ENCODE peak calls at places on chromosomes 3 and 15, in eight cellular contexts. V is HFF-Myc; P is HS-5; T is heart left ventricle; O is stimulated activated CD4-positive, alpha-beta T cell treated with anti-CD3 and anti-CD28 coated beads, Interleukin-4, amount 100 ng/mL, for 1 hour; L is mesendoderm; K is nephron progenitor cell; E is H9. D is an unnamed sample.

GRCh38 chr15:78212008-78212407 is 22.4 kb downstream of the ACSBG1 start:
- DNase-seq in V (no peak), P (no peak), T (no peak), O (no peak), L (no peak), K (no peak), E (no peak), D (no peak)

GRCh38 chr15:40338921-40339620 is 1.7 kb downstream of the CCDC9B start:
- DNase-seq in V (no peak), P (peak; percentile 85), T (peak; percentile 78), O (no peak), L (peak; percentile 73), K (no peak), E (no peak), D (peak; percentile 40)

GRCh38 chr15:91252322-91252721 is 152.3 kb downstream of the SV2B start:
- DNase-seq in V (no peak), P (no peak), T (no peak), O (no peak), L (no peak), K (no peak), E (no peak), D (no peak)

GRCh38 chr3:111829023-111829422 is 30.0 kb upstream of the PHLDB2 start:
- DNase-seq in V (no peak), P (no peak), T (no peak), O (no peak), L (no peak), K (no peak), E (no peak), D (no peak)

GRCh38 chr15:41827290-41827879 is 507 bp upstream of the JMJD7 start:
- DNase-seq in V (no peak), P (no peak), T (no peak), O (peak; percentile 34), L (peak; percentile 30), K (peak; percentile 29), E (peak; percentile 68), D (no peak)

GRCh38 chr3:98343647-98344507 is 9.8 kb upstream of the OR5K4 start:
- DNase-seq in V (peak; percentile 17), P (no peak), T (no peak), O (no peak), L (peak; percentile 91), K (peak; percentile 53), E (peak; percentile 76), D (peak; percentile 73)

GRCh38 chr3:120276767-120277166 is 8.3 kb downstream of the GPR156 start:
- DNase-seq in V (no peak), P (no peak), T (no peak), O (no peak), L (no peak), K (no peak), E (no peak), D (no peak)

GRCh38 chr3:119726909-119727308 is 24.1 kb downstream of the CFAP91 start:
- DNase-seq in V (no peak), P (no peak), T (no peak), O (no peak), L (no peak), K (no peak), E (no peak), D (no peak)

GRCh38 chr3:117628896-117629295 is 919.3 kb downstream of the TUSC7 start:
- DNase-seq in V (peak; percentile 89), P (no peak), T (no peak), O (no peak), L (no peak), K (no peak), E (no peak), D (peak; percentile 4)

GRCh38 chr15:70539912-70540520 is 223.3 kb downstream of the UACA start:
- DNase-seq in V (no peak), P (no peak), T (no peak), O (no peak), L (peak; percentile 40), K (no peak), E (no peak), D (no peak)

GRCh38 chr3:140363801-140364200 is 314.1 kb upstream of the TRIM42 start:
- DNase-seq in V (no peak), P (no peak), T (peak; percentile 42), O (no peak), L (no peak), K (no peak), E (no peak), D (peak; percentile 23)

GRCh38 chr15:66619152-66619903 is 53.5 kb upstream of the LCTL start:
- DNase-seq in V (peak; percentile 29), P (peak; percentile 19), T (peak; percentile 77), O (peak; percentile 39), L (peak; percentile 91), K (peak; percentile 84), E (peak; percentile 87), D (peak; percentile 77)

GRCh38 chr15:45134682-45135604 is 5.1 kb downstream of the DUOX1 start:
- DNase-seq in V (no peak), P (no peak), T (peak; percentile 23), O (peak; percentile 37), L (peak; percentile 45), K (peak; percentile 67), E (peak; percentile 57), D (peak; percentile 74)

GRCh38 chr3:115913069-115913686 is 289.9 kb downstream of the GAP43 start:
- DNase-seq in V (peak; percentile 3), P (no peak), T (no peak), O (no peak), L (peak; percentile 36), K (no peak), E (no peak), D (no peak)

GRCh38 chr3:48016336-48016973 is at the start of gene MAP4:
- DNase-seq in V (no peak), P (no peak), T (no peak), O (no peak), L (no peak), K (no peak), E (no peak), D (no peak)

GRCh38 chr3:176214758-176215157 is 982.5 kb downstream of the TBL1XR1 start:
- DNase-seq in V (no peak), P (no peak), T (no peak), O (no peak), L (no peak), K (no peak), E (no peak), D (no peak)

GRCh38 chr3:176953106-176954080 is 243.9 kb downstream of the TBL1XR1 start:
- DNase-seq in V (no peak), P (no peak), T (peak; percentile 87), O (no peak), L (no peak), K (peak; percentile 13), E (no peak), D (peak; percentile 66)

GRCh38 chr3:60536420-60536819 is 714.8 kb downstream of the FHIT start:
- DNase-seq in V (no peak), P (no peak), T (no peak), O (no peak), L (no peak), K (peak; percentile 12), E (no peak), D (no peak)

GRCh38 chr3:150384517-150385212 is 23.4 kb upstream of the TSC22D2 start:
- DNase-seq in V (no peak), P (no peak), T (no peak), O (peak; percentile 15), L (peak; percentile 93), K (peak; percentile 61), E (peak; percentile 86), D (peak; percentile 25)

GRCh38 chr3:151213881-151214280 is 10.9 kb upstream of the GPR171 start:
- DNase-seq in V (no peak), P (no peak), T (no peak), O (no peak), L (no peak), K (no peak), E (no peak), D (no peak)

D was measured in mucosa of descending colon.